ENCODE peak calls at places on chromosomes 6 and 20, in five cellular contexts. D is B cell, C is glomerular endothelial cell, A is thoracic aorta, T is HTR-8/SVneo. L is an unnamed sample.

GRCh38 chr20:36402708-36403107 is 96.6 kb downstream of the DLGAP4 start:
- DNase-seq in D (no peak), T (no peak), A (no peak), C (no peak), L (no peak)

GRCh38 chr6:27441001-27441400 is 31.9 kb downstream of the ZNF184 start:
- DNase-seq in D (no peak), A (no peak), T (peak; percentile 9), C (no peak), L (no peak)

GRCh38 chr6:14212632-14213031 is 95.1 kb downstream of the CD83 start:
- DNase-seq in D (no peak), T (no peak), C (no peak), A (no peak), L (no peak)

GRCh38 chr6:117615981-117616961 is 14.0 kb upstream of the GOPC start:
- DNase-seq in D (peak; percentile 48), C (no peak), A (no peak), T (peak; percentile 32), L (no peak)

GRCh38 chr6:12504325-12504966 is 212.1 kb upstream of the PHACTR1 start:
- DNase-seq in T (peak; percentile 18), C (no peak), A (no peak), D (peak; percentile 18), L (peak; percentile 32)

GRCh38 chr20:37358366-37359150 is 12.6 kb downstream of the SRC start:
- DNase-seq in C (no peak), A (no peak), D (no peak), T (no peak), L (no peak)

GRCh38 chr6:168608113-168608400 is 167.1 kb downstream of the SMOC2 start:
- DNase-seq in T (no peak), A (no peak), C (no peak), D (no peak), L (no peak)

GRCh38 chr6:117676577-117677218 is 1.4 kb downstream of the NUS1 start:
- DNase-seq in T (no peak), C (no peak), A (no peak), D (no peak), L (no peak)

GRCh38 chr20:47622118-47622665 is 120.5 kb downstream of the NCOA3 start:
- DNase-seq in C (no peak), A (no peak), D (no peak), T (no peak), L (no peak)

GRCh38 chr6:106918128-106918527 is 56.4 kb downstream of the CD24 start:
- DNase-seq in C (no peak), T (no peak), D (no peak), A (no peak), L (no peak)

L was measured in GM10248.